ENCODE peak calls at places on chromosomes 2 and 18, in nine cellular contexts. One of them, this sample, is unnamed.

GRCh38 chr2:21770787-21771186 is 647.0 kb downstream of the TDRD15 start:
- DNase-seq in epithelial cell of esophagus: no peak
- DNase-seq in activated CD4-positive, alpha-beta memory T cell treated with anti-CD3 and anti-CD28 coated beads for 36 hours: no peak
- DNase-seq in ovary: no peak
- DNase-seq in D341Med: no peak
- DNase-seq in HEK293T: no peak
- DNase-seq in SHP77: no peak
- DNase-seq in fibroblast of mammary gland: no peak
- DNase-seq in BJ: no peak
- DNase-seq in this sample: no peak

GRCh38 chr2:15667579-15668556 is 76.2 kb downstream of the DDX1 start:
- DNase-seq in epithelial cell of esophagus: no peak
- DNase-seq in activated CD4-positive, alpha-beta memory T cell treated with anti-CD3 and anti-CD28 coated beads for 36 hours: no peak
- DNase-seq in ovary: no peak
- DNase-seq in D341Med: no peak
- DNase-seq in HEK293T: no peak
- DNase-seq in SHP77: no peak
- DNase-seq in fibroblast of mammary gland: peak
- DNase-seq in BJ: no peak
- DNase-seq in this sample: no peak

GRCh38 chr2:201460532-201460931 is 9.0 kb downstream of the STRADB start:
- DNase-seq in epithelial cell of esophagus: no peak
- DNase-seq in activated CD4-positive, alpha-beta memory T cell treated with anti-CD3 and anti-CD28 coated beads for 36 hours: no peak
- DNase-seq in ovary: no peak
- DNase-seq in D341Med: no peak
- DNase-seq in HEK293T: no peak
- DNase-seq in SHP77: no peak
- DNase-seq in fibroblast of mammary gland: no peak
- DNase-seq in BJ: no peak
- DNase-seq in this sample: no peak

GRCh38 chr2:139626128-139626527 is 845.9 kb upstream of the NXPH2 start:
- DNase-seq in epithelial cell of esophagus: no peak
- DNase-seq in activated CD4-positive, alpha-beta memory T cell treated with anti-CD3 and anti-CD28 coated beads for 36 hours: no peak
- DNase-seq in ovary: no peak
- DNase-seq in D341Med: no peak
- DNase-seq in HEK293T: no peak
- DNase-seq in SHP77: no peak
- DNase-seq in fibroblast of mammary gland: no peak
- DNase-seq in BJ: no peak
- DNase-seq in this sample: no peak

GRCh38 chr2:226618875-226619605 is 180.6 kb downstream of the IRS1 start:
- DNase-seq in epithelial cell of esophagus: peak
- DNase-seq in activated CD4-positive, alpha-beta memory T cell treated with anti-CD3 and anti-CD28 coated beads for 36 hours: no peak
- DNase-seq in ovary: no peak
- DNase-seq in D341Med: no peak
- DNase-seq in HEK293T: no peak
- DNase-seq in SHP77: no peak
- DNase-seq in fibroblast of mammary gland: peak
- DNase-seq in BJ: no peak
- DNase-seq in this sample: no peak

GRCh38 chr18:40852406-40852805 is 1102.6 kb upstream of the PIK3C3 start:
- DNase-seq in epithelial cell of esophagus: peak
- DNase-seq in activated CD4-positive, alpha-beta memory T cell treated with anti-CD3 and anti-CD28 coated beads for 36 hours: no peak
- DNase-seq in ovary: no peak
- DNase-seq in D341Med: no peak
- DNase-seq in HEK293T: no peak
- DNase-seq in SHP77: no peak
- DNase-seq in fibroblast of mammary gland: no peak
- DNase-seq in BJ: no peak
- DNase-seq in this sample: no peak

GRCh38 chr2:48070415-48070814 is 164.1 kb upstream of the FBXO11 start:
- DNase-seq in epithelial cell of esophagus: peak
- DNase-seq in activated CD4-positive, alpha-beta memory T cell treated with anti-CD3 and anti-CD28 coated beads for 36 hours: no peak
- DNase-seq in ovary: no peak
- DNase-seq in D341Med: no peak
- DNase-seq in HEK293T: no peak
- DNase-seq in SHP77: no peak
- DNase-seq in fibroblast of mammary gland: no peak
- DNase-seq in BJ: no peak
- DNase-seq in this sample: no peak

GRCh38 chr2:67524777-67525176 is 127.6 kb downstream of the ETAA1 start:
- DNase-seq in epithelial cell of esophagus: peak
- DNase-seq in activated CD4-positive, alpha-beta memory T cell treated with anti-CD3 and anti-CD28 coated beads for 36 hours: no peak
- DNase-seq in ovary: no peak
- DNase-seq in D341Med: no peak
- DNase-seq in HEK293T: no peak
- DNase-seq in SHP77: no peak
- DNase-seq in fibroblast of mammary gland: no peak
- DNase-seq in BJ: no peak
- DNase-seq in this sample: no peak

GRCh38 chr2:237096201-237096600 is 10.5 kb downstream of the COPS8 start:
- DNase-seq in epithelial cell of esophagus: no peak
- DNase-seq in activated CD4-positive, alpha-beta memory T cell treated with anti-CD3 and anti-CD28 coated beads for 36 hours: no peak
- DNase-seq in ovary: no peak
- DNase-seq in D341Med: no peak
- DNase-seq in HEK293T: no peak
- DNase-seq in SHP77: no peak
- DNase-seq in fibroblast of mammary gland: peak
- DNase-seq in BJ: no peak
- DNase-seq in this sample: no peak

GRCh38 chr2:191014653-191015020 is 666 bp upstream of the STAT1 start:
- DNase-seq in epithelial cell of esophagus: peak
- DNase-seq in activated CD4-positive, alpha-beta memory T cell treated with anti-CD3 and anti-CD28 coated beads for 36 hours: no peak
- DNase-seq in ovary: no peak
- DNase-seq in D341Med: no peak
- DNase-seq in HEK293T: no peak
- DNase-seq in SHP77: no peak
- DNase-seq in fibroblast of mammary gland: no peak
- DNase-seq in BJ: no peak
- DNase-seq in this sample: no peak

GRCh38 chr2:119085613-119086012 is 72.9 kb downstream of the C1QL2 start:
- DNase-seq in epithelial cell of esophagus: no peak
- DNase-seq in activated CD4-positive, alpha-beta memory T cell treated with anti-CD3 and anti-CD28 coated beads for 36 hours: no peak
- DNase-seq in ovary: no peak
- DNase-seq in D341Med: no peak
- DNase-seq in HEK293T: no peak
- DNase-seq in SHP77: no peak
- DNase-seq in fibroblast of mammary gland: no peak
- DNase-seq in BJ: no peak
- DNase-seq in this sample: no peak

This sample was measured in kidney.